ENCODE peak calls at places on chromosomes 2 and 18, in five cellular contexts. One of them, this sample, is unnamed. For H3K27me3, the result is how much of the 10 kb centered on the place peaks cover.

GRCh38 chr2:54666741-54667639 is 56.5 kb upstream of the EML6 start:
- DNase-seq in cardiac muscle cell: peak
- DNase-seq in tibial nerve: no peak
- DNase-seq in endodermal cell: no peak
- DNase-seq in WERI-Rb-1: no peak
- DNase-seq in this sample: peak

GRCh38 chr2:26148501-26148900 is 24.4 kb upstream of the GAREM2 start:
- DNase-seq in cardiac muscle cell: peak
- DNase-seq in tibial nerve: no peak
- DNase-seq in endodermal cell: peak
- DNase-seq in WERI-Rb-1: no peak
- DNase-seq in this sample: no peak

GRCh38 chr2:166057363-166058169 is 70.3 kb downstream of the SCN1A start:
- DNase-seq in cardiac muscle cell: peak
- DNase-seq in tibial nerve: no peak
- DNase-seq in endodermal cell: no peak
- DNase-seq in WERI-Rb-1: no peak
- DNase-seq in this sample: no peak

GRCh38 chr2:96832401-96832750 is 11.4 kb downstream of the ANKRD23 start:
- DNase-seq in cardiac muscle cell: no peak
- DNase-seq in tibial nerve: no peak
- DNase-seq in endodermal cell: no peak
- DNase-seq in WERI-Rb-1: no peak
- DNase-seq in this sample: no peak

GRCh38 chr2:148876589-148877402 is 1.8 kb downstream of the KIF5C start:
- DNase-seq in cardiac muscle cell: no peak
- DNase-seq in tibial nerve: no peak
- DNase-seq in endodermal cell: peak
- DNase-seq in WERI-Rb-1: peak
- DNase-seq in this sample: no peak

GRCh38 chr2:149363953-149364352 is 33.6 kb downstream of the LYPD6 start:
- DNase-seq in cardiac muscle cell: no peak
- DNase-seq in tibial nerve: no peak
- DNase-seq in endodermal cell: no peak
- DNase-seq in WERI-Rb-1: no peak
- DNase-seq in this sample: no peak

GRCh38 chr2:205386109-205386508 is 296.2 kb upstream of the NRP2 start:
- DNase-seq in cardiac muscle cell: peak
- DNase-seq in tibial nerve: no peak
- DNase-seq in endodermal cell: no peak
- DNase-seq in WERI-Rb-1: no peak
- DNase-seq in this sample: no peak

GRCh38 chr2:8966123-8966908 is 37.2 kb downstream of the MBOAT2 start:
- DNase-seq in cardiac muscle cell: peak
- DNase-seq in tibial nerve: no peak
- DNase-seq in endodermal cell: no peak
- DNase-seq in WERI-Rb-1: no peak
- DNase-seq in this sample: no peak

GRCh38 chr2:170582747-170583463 is 132.2 kb upstream of the SP5 start:
- DNase-seq in cardiac muscle cell: no peak
- DNase-seq in tibial nerve: no peak
- DNase-seq in endodermal cell: peak
- DNase-seq in WERI-Rb-1: peak
- DNase-seq in this sample: no peak

GRCh38 chr18:46416706-46417638 is 240.0 kb downstream of the LOXHD1 start:
- DNase-seq in cardiac muscle cell: no peak
- DNase-seq in tibial nerve: no peak
- DNase-seq in endodermal cell: peak
- DNase-seq in WERI-Rb-1: no peak
- DNase-seq in this sample: no peak

GRCh38 chr2:73925033-73925704 is 1.5 kb upstream of the DGUOK start:
- DNase-seq in cardiac muscle cell: no peak
- DNase-seq in tibial nerve: no peak
- DNase-seq in endodermal cell: peak
- DNase-seq in WERI-Rb-1: no peak
- DNase-seq in this sample: no peak

GRCh38 chr2:223576873-223577272 is 25.3 kb downstream of the SCG2 start:
- DNase-seq in cardiac muscle cell: peak
- DNase-seq in tibial nerve: peak
- DNase-seq in endodermal cell: peak
- DNase-seq in WERI-Rb-1: no peak
- DNase-seq in this sample: no peak

GRCh38 chr2:54206596-54206995 is 49.4 kb downstream of the TSPYL6 start:
- DNase-seq in cardiac muscle cell: peak
- DNase-seq in tibial nerve: peak
- DNase-seq in endodermal cell: no peak
- DNase-seq in WERI-Rb-1: no peak
- DNase-seq in this sample: no peak

GRCh38 chr2:56580242-56580641 is 396.5 kb downstream of the CCDC85A start:
- DNase-seq in cardiac muscle cell: peak
- DNase-seq in tibial nerve: no peak
- DNase-seq in endodermal cell: no peak
- DNase-seq in WERI-Rb-1: no peak
- DNase-seq in this sample: no peak

GRCh38 chr2:196745711-196746110 is 53.8 kb downstream of the GTF3C3 start:
- DNase-seq in cardiac muscle cell: no peak
- DNase-seq in tibial nerve: no peak
- DNase-seq in endodermal cell: no peak
- DNase-seq in WERI-Rb-1: no peak
- DNase-seq in this sample: no peak

GRCh38 chr18:13387856-13388548 is 169.4 kb downstream of the LDLRAD4 start:
- DNase-seq in cardiac muscle cell: no peak
- DNase-seq in tibial nerve: no peak
- DNase-seq in endodermal cell: no peak
- DNase-seq in WERI-Rb-1: no peak
- DNase-seq in this sample: no peak

GRCh38 chr2:26674771-26675170 is 17.8 kb upstream of the KCNK3 start:
- DNase-seq in cardiac muscle cell: no peak
- DNase-seq in tibial nerve: no peak
- DNase-seq in endodermal cell: peak
- DNase-seq in WERI-Rb-1: peak
- DNase-seq in this sample: no peak

GRCh38 chr2:224927671-224928173 is 114.5 kb downstream of the DOCK10 start:
- DNase-seq in cardiac muscle cell: peak
- DNase-seq in tibial nerve: no peak
- DNase-seq in endodermal cell: no peak
- DNase-seq in WERI-Rb-1: no peak
- DNase-seq in this sample: no peak

GRCh38 chr18:26422472-26423162 is 125.7 kb downstream of the KCTD1 start:
- DNase-seq in cardiac muscle cell: no peak
- DNase-seq in tibial nerve: no peak
- DNase-seq in endodermal cell: no peak
- DNase-seq in WERI-Rb-1: no peak
- DNase-seq in this sample: no peak

GRCh38 chr2:202848813-202849212 is 22.8 kb downstream of the ICA1L start:
- DNase-seq in cardiac muscle cell: peak
- DNase-seq in tibial nerve: no peak
- DNase-seq in endodermal cell: no peak
- DNase-seq in WERI-Rb-1: no peak
- DNase-seq in this sample: peak

GRCh38 chr2:147546109-147546508 is 298.7 kb upstream of the ACVR2A start:
- DNase-seq in cardiac muscle cell: no peak
- DNase-seq in tibial nerve: no peak
- DNase-seq in endodermal cell: no peak
- DNase-seq in WERI-Rb-1: no peak
- DNase-seq in this sample: no peak

GRCh38 chr2:5657216-5657615 is 35.0 kb upstream of the SOX11 start:
- DNase-seq in cardiac muscle cell: no peak
- DNase-seq in tibial nerve: no peak
- DNase-seq in endodermal cell: no peak
- DNase-seq in WERI-Rb-1: no peak
- DNase-seq in this sample: no peak

GRCh38 chr2:48138898-48139297 is 232.6 kb upstream of the FBXO11 start:
- DNase-seq in cardiac muscle cell: no peak
- DNase-seq in tibial nerve: no peak
- DNase-seq in endodermal cell: no peak
- DNase-seq in WERI-Rb-1: no peak
- DNase-seq in this sample: no peak

GRCh38 chr2:48131503-48132293 is 225.4 kb upstream of the FBXO11 start:
- DNase-seq in cardiac muscle cell: peak
- DNase-seq in tibial nerve: no peak
- DNase-seq in endodermal cell: no peak
- DNase-seq in WERI-Rb-1: no peak
- DNase-seq in this sample: no peak

GRCh38 chr2:48134704-48135103 is 228.4 kb upstream of the FBXO11 start:
- DNase-seq in cardiac muscle cell: no peak
- DNase-seq in tibial nerve: no peak
- DNase-seq in endodermal cell: no peak
- DNase-seq in WERI-Rb-1: no peak
- DNase-seq in this sample: no peak

GRCh38 chr2:48137829-48138228 is 231.5 kb upstream of the FBXO11 start:
- DNase-seq in cardiac muscle cell: no peak
- DNase-seq in tibial nerve: no peak
- DNase-seq in endodermal cell: no peak
- DNase-seq in WERI-Rb-1: no peak
- DNase-seq in this sample: no peak

DNA sequence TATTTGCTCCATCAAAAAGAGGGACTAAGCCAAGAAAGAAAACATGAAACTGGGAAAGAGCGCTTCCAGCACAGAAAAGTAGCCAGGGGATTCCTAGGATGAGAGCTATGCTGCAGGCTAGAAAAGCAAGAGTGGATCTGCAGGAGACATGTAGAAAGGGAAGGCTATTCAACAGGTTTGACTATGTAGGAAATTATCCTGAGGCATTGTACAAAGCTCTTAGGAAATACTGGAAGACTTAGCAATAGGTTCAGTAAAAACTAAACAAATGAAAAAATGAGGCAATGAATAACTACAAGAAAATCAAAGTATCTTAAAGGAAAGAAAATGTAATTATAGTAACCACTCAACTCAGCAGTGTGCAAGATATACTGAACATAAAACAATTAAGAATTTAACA is 229.5 kb upstream of the FBXO11 start:
- DNase-seq in cardiac muscle cell: no peak
- DNase-seq in tibial nerve: no peak
- DNase-seq in endodermal cell: no peak
- DNase-seq in WERI-Rb-1: no peak
- DNase-seq in this sample: no peak
- H3K27me3 ChIP-seq in cardiac muscle cell: under half
- H3K27me3 ChIP-seq in tibial nerve: under half
- H3K27me3 ChIP-seq in endodermal cell: under half
- H3K27me3 ChIP-seq in WERI-Rb-1: under half
- H3K27me3 ChIP-seq in this sample: under half

GRCh38 chr18:49697049-49697448 is 116.3 kb downstream of the ACAA2 start:
- DNase-seq in cardiac muscle cell: no peak
- DNase-seq in tibial nerve: no peak
- DNase-seq in endodermal cell: peak
- DNase-seq in WERI-Rb-1: no peak
- DNase-seq in this sample: no peak

GRCh38 chr18:49698596-49699025 is 114.7 kb downstream of the ACAA2 start:
- DNase-seq in cardiac muscle cell: no peak
- DNase-seq in tibial nerve: no peak
- DNase-seq in endodermal cell: peak
- DNase-seq in WERI-Rb-1: no peak
- DNase-seq in this sample: no peak

GRCh38 chr18:49694402-49694801 is 118.9 kb downstream of the ACAA2 start:
- DNase-seq in cardiac muscle cell: no peak
- DNase-seq in tibial nerve: no peak
- DNase-seq in endodermal cell: peak
- DNase-seq in WERI-Rb-1: no peak
- DNase-seq in this sample: no peak

GRCh38 chr18:49699303-49699702 is 114.0 kb downstream of the ACAA2 start:
- DNase-seq in cardiac muscle cell: no peak
- DNase-seq in tibial nerve: no peak
- DNase-seq in endodermal cell: peak
- DNase-seq in WERI-Rb-1: no peak
- DNase-seq in this sample: no peak

GRCh38 chr18:49697757-49698595 is 115.4 kb downstream of the ACAA2 start:
- DNase-seq in cardiac muscle cell: peak
- DNase-seq in tibial nerve: peak
- DNase-seq in endodermal cell: peak
- DNase-seq in WERI-Rb-1: peak
- DNase-seq in this sample: peak
- TF ChIP-seq CTCF in cardiac muscle cell: no peak
- TF ChIP-seq CTCF in tibial nerve: no peak
- TF ChIP-seq CTCF in endodermal cell: peak
- TF ChIP-seq CTCF in WERI-Rb-1: peak
- TF ChIP-seq CTCF in this sample: peak

GRCh38 chr18:58481321-58482180 is 147.3 kb downstream of the ALPK2 start:
- DNase-seq in cardiac muscle cell: no peak
- DNase-seq in tibial nerve: no peak
- DNase-seq in endodermal cell: no peak
- DNase-seq in WERI-Rb-1: no peak
- DNase-seq in this sample: no peak

GRCh38 chr18:58490238-58490637 is 138.7 kb downstream of the ALPK2 start:
- DNase-seq in cardiac muscle cell: no peak
- DNase-seq in tibial nerve: no peak
- DNase-seq in endodermal cell: no peak
- DNase-seq in WERI-Rb-1: no peak
- DNase-seq in this sample: no peak

GRCh38 chr18:58491113-58491696 is 137.7 kb downstream of the ALPK2 start:
- DNase-seq in cardiac muscle cell: no peak
- DNase-seq in tibial nerve: no peak
- DNase-seq in endodermal cell: no peak
- DNase-seq in WERI-Rb-1: no peak
- DNase-seq in this sample: no peak

DNA sequence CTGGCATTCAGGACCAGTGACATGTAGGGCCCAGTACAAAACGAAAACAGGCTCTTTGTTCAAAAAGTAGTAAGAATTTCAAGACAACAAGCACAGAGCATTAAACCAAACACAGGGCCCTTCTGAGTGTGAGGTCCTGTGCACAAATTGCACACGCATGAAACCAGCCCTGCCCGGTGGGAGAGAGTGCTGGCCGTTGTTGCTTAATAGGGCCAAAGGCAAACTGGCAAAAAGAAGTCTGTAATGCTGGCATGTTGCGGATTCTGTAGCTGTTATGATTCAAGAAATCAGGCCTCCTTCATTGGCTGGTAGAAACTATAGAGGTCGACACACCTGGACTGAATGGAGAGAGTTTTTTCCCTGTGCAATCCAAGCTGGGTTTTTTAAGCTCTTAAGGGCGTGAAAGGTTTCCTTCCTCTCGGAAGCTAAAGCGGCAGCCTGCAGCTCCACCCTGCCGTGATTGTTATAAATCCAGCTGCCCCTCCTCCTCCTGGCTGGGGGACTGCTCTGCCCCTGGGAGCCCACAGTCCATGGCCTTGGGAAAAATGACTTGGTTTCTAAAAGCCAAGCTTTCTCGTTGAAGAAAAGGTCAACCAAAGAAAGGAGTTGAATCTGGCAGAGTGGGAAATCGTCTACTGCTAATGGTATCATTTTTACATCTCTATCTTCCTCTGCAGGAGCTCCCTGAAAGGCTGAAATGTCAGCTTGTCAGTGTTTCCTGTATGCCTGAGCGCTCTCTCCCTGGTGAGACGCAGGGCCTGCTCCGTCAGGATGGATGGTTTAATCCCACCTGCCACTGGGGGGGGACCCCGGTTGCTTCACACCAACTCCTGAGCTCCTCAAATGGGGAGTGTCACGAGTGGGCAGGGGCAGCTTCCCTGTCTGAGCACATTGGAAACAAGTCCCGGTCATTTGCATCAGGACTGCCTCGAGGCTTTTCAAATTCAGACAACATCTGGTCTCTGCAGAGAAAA is 143.6 kb downstream of the ALPK2 start:
- DNase-seq in cardiac muscle cell: no peak
- DNase-seq in tibial nerve: no peak
- DNase-seq in endodermal cell: peak
- DNase-seq in WERI-Rb-1: peak
- DNase-seq in this sample: no peak
- H3K4me3 ChIP-seq in cardiac muscle cell: no peak
- H3K4me3 ChIP-seq in tibial nerve: no peak
- H3K4me3 ChIP-seq in endodermal cell: no peak
- H3K4me3 ChIP-seq in WERI-Rb-1: no peak
- H3K4me3 ChIP-seq in this sample: no peak

GRCh38 chr18:58619554-58619915 is 9.4 kb downstream of the ALPK2 start:
- DNase-seq in cardiac muscle cell: no peak
- DNase-seq in tibial nerve: no peak
- DNase-seq in endodermal cell: no peak
- DNase-seq in WERI-Rb-1: no peak
- DNase-seq in this sample: no peak
- H3K27me3 ChIP-seq in cardiac muscle cell: under half
- H3K27me3 ChIP-seq in tibial nerve: under half
- H3K27me3 ChIP-seq in endodermal cell: under half
- H3K27me3 ChIP-seq in WERI-Rb-1: under half
- H3K27me3 ChIP-seq in this sample: under half